ENCODE peak calls at places on chromosomes 13 and 19, in six cellular contexts. Q is activated CD4-positive, alpha-beta T cell treated with anti-CD3 and anti-CD28 coated beads, Interleukin-2, amount 50 U/mL, for 1 hour; N is stimulated activated CD4-positive, alpha-beta T cell treated with anti-CD3 and anti-CD28 coated beads, Interleukin-12 subunit alpha, Interleukin-12 subunit beta, amount 100 ng/mL, for 4 hours; D is GM04503; Z is GM13977; W is right cardiac atrium. V is an unnamed sample.

GRCh38 chr19:39907213-39907612 is 27.2 kb downstream of the FCGBP start:
- DNase-seq in Z (no peak), W (no peak), N (no peak), Q (no peak), D (no peak), V (no peak)

GRCh38 chr19:45163751-45164150 is 3.0 kb upstream of the NKPD1 start:
- DNase-seq in Z (no peak), D (no peak), N (no peak), W (no peak), Q (no peak), V (no peak)

GRCh38 chr13:86870388-86870966 is 800.7 kb upstream of the SLITRK5 start:
- DNase-seq in Q (no peak), D (no peak), N (no peak), W (no peak), Z (peak; percentile 7), V (no peak)

GRCh38 chr13:29594310-29594709 is 1.2 kb downstream of the SLC7A1 start:
- DNase-seq in N (peak; percentile 35), Q (peak; percentile 20), D (peak; percentile 47), Z (peak; percentile 71), W (peak; percentile 27), V (no peak)

GRCh38 chr13:101640797-101641400 is 188.4 kb downstream of the ITGBL1 start:
- DNase-seq in N (no peak), W (no peak), Q (no peak), Z (no peak), D (peak; percentile 58), V (no peak)

GRCh38 chr19:54262066-54262465 is 5.0 kb upstream of the LILRB5 start:
- DNase-seq in Z (no peak), D (no peak), N (no peak), W (no peak), Q (no peak), V (no peak)

GRCh38 chr13:94217370-94217769 is 262.1 kb downstream of the DCT start:
- DNase-seq in D (no peak), W (no peak), N (no peak), Z (no peak), Q (no peak), V (no peak)

GRCh38 chr13:73307481-73307880 is 248.7 kb downstream of the KLF5 start:
- DNase-seq in W (no peak), Q (no peak), Z (no peak), N (no peak), D (no peak), V (no peak)

GRCh38 chr13:110305949-110306339 is 1.0 kb downstream of the COL4A1 start:
- DNase-seq in Q (no peak), W (no peak), D (no peak), Z (no peak), N (no peak), V (no peak)

GRCh38 chr19:10431254-10431942 is 11.1 kb downstream of the PDE4A start:
- DNase-seq in D (no peak), Z (peak; percentile 75), W (peak; percentile 30), N (no peak), Q (no peak), V (peak; percentile 51)

GRCh38 chr13:19927117-19927734 is 31.3 kb upstream of the ZMYM2 start:
- DNase-seq in W (no peak), Z (peak; percentile 31), Q (no peak), D (no peak), N (no peak), V (no peak)

GRCh38 chr13:99982021-99982740 is 597 bp downstream of the ZIC2 start:
- DNase-seq in Z (no peak), W (no peak), N (no peak), Q (no peak), D (no peak), V (no peak)

GRCh38 chr19:16233836-16234551 is 36.3 kb downstream of the AP1M1 start:
- DNase-seq in Z (no peak), Q (no peak), D (no peak), W (no peak), N (no peak), V (no peak)

GRCh38 chr19:19599190-19599535 is 19.3 kb downstream of the PBX4 start:
- DNase-seq in Q (no peak), D (no peak), Z (no peak), W (no peak), N (peak; percentile 39), V (no peak)

GRCh38 chr13:78660130-78660857 is 1.3 kb upstream of the OBI1 start:
- DNase-seq in N (no peak), D (no peak), Z (no peak), Q (no peak), W (no peak), V (peak; percentile 33)

GRCh38 chr13:87355451-87355850 is 315.7 kb upstream of the SLITRK5 start:
- DNase-seq in D (no peak), N (no peak), W (no peak), Z (no peak), Q (no peak), V (no peak)

GRCh38 chr13:79528759-79529191 is 47.8 kb downstream of the NDFIP2 start:
- DNase-seq in N (no peak), D (no peak), Z (no peak), Q (no peak), W (no peak), V (no peak)

GRCh38 chr19:37551123-37551993 is 43.2 kb downstream of the ZNF571 start:
- DNase-seq in W (peak; percentile 33), N (peak; percentile 39), D (peak; percentile 11), Q (peak; percentile 17), Z (peak; percentile 85), V (peak; percentile 80)

GRCh38 chr13:37868691-37869505 is 674 bp downstream of the TRPC4 start:
- DNase-seq in N (no peak), D (peak; percentile 34), Q (no peak), Z (no peak), W (no peak), V (no peak)

GRCh38 chr13:49428041-49428763 is 15.7 kb downstream of the CAB39L start:
- DNase-seq in N (no peak), W (no peak), D (peak; percentile 6), Z (no peak), Q (no peak), V (no peak)

GRCh38 chr19:4817467-4818277 is 13.8 kb downstream of the TICAM1 start:
- DNase-seq in N (no peak), Q (no peak), W (no peak), D (no peak), Z (no peak), V (peak; percentile 40)

GRCh38 chr19:46950526-46951235 is 69.0 kb upstream of the NPAS1 start:
- DNase-seq in W (no peak), Z (no peak), N (no peak), Q (no peak), D (no peak), V (no peak)

GRCh38 chr19:4405977-4406376 is 3.5 kb downstream of the CHAF1A start:
- DNase-seq in Z (no peak), W (no peak), Q (no peak), N (no peak), D (no peak), V (no peak)

GRCh38 chr19:23294141-23294540 is 43.9 kb upstream of the ZNF724 start:
- DNase-seq in Z (no peak), N (no peak), W (no peak), Q (no peak), D (no peak), V (no peak)

GRCh38 chr13:110113284-110113764 is 193.6 kb downstream of the COL4A1 start:
- DNase-seq in N (no peak), Z (no peak), Q (no peak), W (no peak), D (no peak), V (no peak)

GRCh38 chr19:8438236-8438635 is 6.5 kb upstream of the HNRNPM start:
- DNase-seq in D (no peak), Z (no peak), Q (no peak), N (no peak), W (no peak), V (no peak)

GRCh38 chr19:12786149-12786870 is 5.0 kb upstream of the JUNB start:
- DNase-seq in N (no peak), W (peak; percentile 66), Q (no peak), Z (no peak), D (no peak), V (peak; percentile 74)

GRCh38 chr19:46198756-46199155 is 30.8 kb upstream of the IGFL1 start:
- DNase-seq in Z (no peak), D (no peak), Q (no peak), N (no peak), W (no peak), V (no peak)

GRCh38 chr13:107185889-107186288 is 618.0 kb upstream of the ARGLU1 start:
- DNase-seq in D (no peak), N (no peak), W (no peak), Q (no peak), Z (no peak), V (no peak)

GRCh38 chr13:99237981-99238662 is 20.1 kb downstream of the GPR18 start:
- DNase-seq in Z (no peak), W (no peak), N (no peak), Q (no peak), D (no peak), V (no peak)

GRCh38 chr13:96958286-96958891 is 35.9 kb downstream of the OXGR1 start:
- DNase-seq in N (no peak), D (no peak), Z (peak; percentile 12), W (no peak), Q (no peak), V (no peak)

GRCh38 chr19:29798783-29799182 is 13.0 kb upstream of the CCNE1 start:
- DNase-seq in Z (no peak), W (no peak), N (no peak), Q (no peak), D (peak; percentile 43), V (no peak)

GRCh38 chr13:86840250-86841191 is 830.6 kb upstream of the SLITRK5 start:
- DNase-seq in W (no peak), Q (no peak), Z (no peak), D (no peak), N (no peak), V (no peak)

GRCh38 chr13:57624565-57625435 is 6.7 kb upstream of the PCDH17 start:
- DNase-seq in D (no peak), Q (no peak), N (no peak), Z (peak; percentile 30), W (no peak), V (no peak)